ENCODE peak calls at places on chromosome 21, in four cellular contexts. G is stomach, Y is transverse colon, E is sigmoid colon. U is an unnamed sample.

GRCh38 chr21:15506086-15506485 is 223.7 kb upstream of the USP25 start:
- DNase-seq in G (no peak), Y (no peak), E (no peak), U (no peak)

GRCh38 chr21:34704119-34704518 is 35.3 kb downstream of the CLIC6 start:
- DNase-seq in Y (no peak), G (no peak), E (no peak), U (peak; percentile 26)

GRCh38 chr21:34548782-34549376 is 36.9 kb upstream of the KCNE1 start:
- DNase-seq in Y (no peak), E (no peak), G (no peak), U (no peak)

GRCh38 chr21:43195131-43196021 is 26.6 kb downstream of the CRYAA start:
- DNase-seq in G (no peak), Y (no peak), E (peak; percentile 69), U (peak; percentile 3)

GRCh38 chr21:34722684-34723300 is 54.0 kb downstream of the CLIC6 start:
- DNase-seq in Y (no peak), E (no peak), G (no peak), U (no peak)

GRCh38 chr21:31656199-31657095 is 3.0 kb upstream of the SOD1 start:
- DNase-seq in Y (no peak), E (no peak), G (no peak), U (no peak)

GRCh38 chr21:42594616-42595280 is 58.7 kb upstream of the PDE9A start:
- DNase-seq in Y (no peak), G (no peak), E (no peak), U (no peak)

GRCh38 chr21:27831821-27832569 is 865.1 kb upstream of the ADAMTS5 start:
- DNase-seq in E (no peak), G (no peak), Y (no peak), U (no peak)

GRCh38 chr21:32494946-32495703 is 82.6 kb downstream of the EVA1C start:
- DNase-seq in E (peak; percentile 20), Y (no peak), G (no peak), U (peak; percentile 58)

GRCh38 chr21:33238565-33239255 is 9.0 kb downstream of the IFNAR2 start:
- DNase-seq in G (no peak), Y (peak; percentile 31), E (no peak), U (no peak)

GRCh38 chr21:42446531-42446930 is 42.8 kb downstream of the UBASH3A start:
- DNase-seq in E (no peak), Y (no peak), G (no peak), U (no peak)

GRCh38 chr21:33362044-33362555 is 37.3 kb downstream of the IFNAR1 start:
- DNase-seq in E (no peak), Y (peak; percentile 56), G (peak; percentile 50), U (peak; percentile 44)

GRCh38 chr21:43701936-43702784 is 16.8 kb upstream of the PDXK start:
- DNase-seq in Y (no peak), E (no peak), G (no peak), U (no peak)

GRCh38 chr21:32256873-32257620 is 21.8 kb downstream of the MIS18A start:
- DNase-seq in G (peak; percentile 61), E (peak; percentile 89), Y (peak; percentile 53), U (peak; percentile 63)

GRCh38 chr21:33198346-33199135 is 31.2 kb upstream of the IFNAR2 start:
- DNase-seq in E (peak; percentile 75), G (no peak), Y (peak; percentile 35), U (peak; percentile 14)

GRCh38 chr21:17444828-17445227 is 68.0 kb upstream of the CXADR start:
- DNase-seq in G (no peak), Y (no peak), E (no peak), U (peak; percentile 71)

GRCh38 chr21:8993943-8994639 is 1527.3 kb upstream of the TPTE start:
- DNase-seq in E (no peak), G (no peak), Y (no peak), U (no peak)

GRCh38 chr21:41817228-41817627 is 50.4 kb upstream of the RIPK4 start:
- DNase-seq in G (peak; percentile 74), Y (peak; percentile 67), E (peak; percentile 67), U (peak; percentile 71)

GRCh38 chr21:42845296-42845965 is 33.9 kb downstream of the WDR4 start:
- DNase-seq in Y (no peak), G (peak; percentile 77), E (peak; percentile 75), U (peak; percentile 31)

GRCh38 chr21:32388306-32388705 is 4.5 kb downstream of the URB1 start:
- DNase-seq in Y (no peak), G (no peak), E (no peak), U (no peak)

GRCh38 chr21:43323244-43324005 is 103.5 kb downstream of the SIK1 start:
- DNase-seq in G (peak; percentile 93), E (no peak), Y (no peak), U (no peak)

GRCh38 chr21:14889080-14889805 is 175.6 kb downstream of the NRIP1 start:
- DNase-seq in Y (peak; percentile 47), E (no peak), G (no peak), U (no peak)

GRCh38 chr21:27149034-27149433 is 182.1 kb upstream of the ADAMTS5 start:
- DNase-seq in G (no peak), Y (no peak), E (no peak), U (no peak)

GRCh38 chr21:36385233-36385908 is at the start of gene CHAF1B:
- DNase-seq in Y (peak; percentile 81), E (peak; percentile 85), G (peak; percentile 85), U (peak; percentile 75)
- TF ChIP-seq POLR2AphosphoS5 in Y (peak; percentile 46), E (peak; percentile 5), G (peak; percentile 40), U (no peak)

DNA sequence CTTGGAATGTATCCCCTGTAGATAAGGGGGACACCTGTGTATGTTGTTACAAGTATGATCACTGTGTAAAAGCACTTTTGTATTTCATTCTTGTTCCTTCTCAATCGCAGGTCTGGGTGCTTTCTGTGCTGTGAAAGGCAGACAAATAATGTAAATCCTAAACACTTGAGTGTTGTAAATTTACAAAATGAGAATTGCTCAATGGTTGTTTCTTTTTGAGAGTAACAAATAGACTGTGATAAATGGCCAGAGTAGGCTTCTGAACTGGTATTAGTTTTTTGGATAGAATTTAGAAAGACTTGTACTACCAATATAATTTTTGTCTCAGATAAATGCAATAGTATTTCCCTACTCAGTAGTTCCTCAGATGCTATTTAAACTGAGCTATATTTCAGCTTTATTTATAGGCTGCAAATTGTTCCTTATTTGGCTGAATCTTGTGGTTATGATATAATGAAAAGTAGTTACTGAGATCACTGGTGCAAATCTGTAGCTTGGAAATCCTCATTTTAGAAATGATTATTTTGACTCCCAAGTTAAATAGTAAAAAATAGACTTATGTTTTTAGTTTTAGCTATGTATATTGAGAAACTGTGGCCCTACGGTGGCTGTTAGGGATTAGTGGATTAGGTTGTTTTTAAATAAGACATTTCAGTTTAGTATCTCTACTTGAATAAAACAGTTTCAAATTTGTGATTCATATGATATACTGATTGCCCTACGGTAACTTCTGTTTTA is 9.2 kb downstream of the BACH1 start:
- DNase-seq in G (no peak), E (no peak), Y (no peak), U (no peak)
- TF ChIP-seq CTCF in G (no peak), E (no peak), Y (no peak), U (no peak)

DNA sequence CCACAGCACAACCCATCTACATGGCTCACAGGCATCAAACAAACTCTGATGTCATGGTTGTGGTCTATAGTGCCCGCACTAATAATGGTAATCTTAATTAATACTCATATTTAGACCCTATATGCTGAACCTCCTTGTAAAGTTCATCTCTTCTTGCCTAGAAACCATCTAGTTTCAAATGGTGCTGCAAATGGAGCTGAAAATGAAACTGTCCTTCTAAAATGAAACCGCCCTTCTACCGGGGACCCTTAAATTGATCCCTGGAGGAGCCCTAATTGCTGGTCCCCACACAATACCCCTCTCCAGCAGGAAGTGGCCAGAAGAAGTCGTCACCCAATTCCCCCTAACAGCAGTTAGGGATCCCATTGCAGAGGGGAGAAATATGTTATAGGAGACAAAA is 612.6 kb downstream of the MRPL39 start:
- DNase-seq in G (no peak), Y (no peak), E (no peak), U (no peak)
- H3K27me3 ChIP-seq in G (no peaks in the 10 kb centered on the region), Y (no peaks in the 10 kb centered on the region), E (no peaks in the 10 kb centered on the region), U (no peaks in the 10 kb centered on the region)

GRCh38 chr21:45352621-45353125 is 52.3 kb upstream of the COL18A1 start:
- DNase-seq in E (no peak), G (no peak), Y (no peak), U (no peak)

GRCh38 chr21:45348591-45349327 is 56.2 kb upstream of the COL18A1 start:
- DNase-seq in Y (no peak), G (no peak), E (no peak), U (no peak)

GRCh38 chr21:45351061-45351460 is 53.9 kb upstream of the COL18A1 start:
- DNase-seq in Y (no peak), E (no peak), G (no peak), U (no peak)

GRCh38 chr21:45351526-45352275 is 53.3 kb upstream of the COL18A1 start:
- DNase-seq in E (no peak), Y (no peak), G (no peak), U (no peak)

DNA sequence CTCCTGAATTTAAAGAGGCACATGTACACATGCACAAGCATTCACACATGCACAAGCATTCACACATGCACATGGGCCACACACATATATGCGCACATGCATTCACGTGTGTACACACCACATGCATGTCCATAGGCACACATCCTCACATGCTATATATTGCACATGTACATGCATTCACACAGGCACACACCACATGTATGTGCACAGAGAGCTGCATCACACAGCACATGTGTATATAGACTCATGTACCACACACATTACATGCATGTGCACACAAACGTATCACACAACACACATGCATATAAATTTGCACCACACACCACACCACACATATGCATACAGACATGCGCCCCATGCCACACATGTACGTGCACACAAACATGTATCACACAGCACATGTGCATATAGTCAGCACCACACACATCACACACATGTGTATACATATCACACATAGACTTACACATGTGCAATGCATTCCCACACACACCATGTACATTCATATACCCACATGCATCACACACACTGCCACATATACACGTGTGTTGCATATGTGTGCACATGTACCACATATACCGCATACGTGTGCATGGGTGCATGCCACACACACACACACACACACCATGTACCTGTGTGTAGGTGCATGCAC is 54.6 kb upstream of the COL18A1 start:
- DNase-seq in Y (no peak), G (no peak), E (no peak), U (no peak)
- TF ChIP-seq POLR2AphosphoS5 in Y (no peak), G (no peak), E (no peak), U (no peak)

GRCh38 chr21:38352536-38353219 is 95.9 kb downstream of the KCNJ15 start:
- DNase-seq in G (peak; percentile 79), Y (peak; percentile 59), E (no peak), U (peak; percentile 70)
- TF ChIP-seq CTCF in G (peak; percentile 74), Y (peak; percentile 62), E (peak; percentile 13), U (peak; percentile 49)